ENCODE peak calls at places on chromosomes 13 and 19, in eight cellular contexts. D is Caco-2, H is AG09309, N is right lobe of liver, A is thoracic aorta, R is IMR-90, T is NB4, O is HFF-Myc. S is an unnamed sample.

GRCh38 chr19:6088677-6089063 is 21.6 kb downstream of the RFX2 start:
- DNase-seq in D (no peak), H (no peak), N (no peak), A (no peak), R (peak), T (peak), O (no peak), S (no peak)

GRCh38 chr19:43779820-43780219 is 953 bp downstream of the KCNN4 start:
- DNase-seq in D (no peak), H (no peak), N (no peak), A (no peak), R (no peak), T (peak), O (no peak), S (no peak)

GRCh38 chr19:10113592-10113963 is 2.1 kb downstream of the P2RY11 start:
- DNase-seq in D (no peak), H (no peak), N (no peak), A (no peak), R (no peak), T (no peak), O (no peak), S (no peak)

GRCh38 chr13:27005556-27005955 is 166.1 kb downstream of the USP12 start:
- DNase-seq in D (no peak), H (no peak), N (no peak), A (no peak), R (no peak), T (peak), O (no peak), S (peak)

GRCh38 chr19:13160557-13160956 is 10.3 kb downstream of the IER2 start:
- DNase-seq in D (no peak), H (no peak), N (no peak), A (no peak), R (peak), T (peak), O (no peak), S (peak)

GRCh38 chr19:55600336-55601028 is 394 bp downstream of the ZNF524 start:
- DNase-seq in D (no peak), H (no peak), N (no peak), A (no peak), R (peak), T (no peak), O (no peak), S (no peak)

GRCh38 chr19:47663911-47664771 is 49.1 kb upstream of the EHD2 start:
- DNase-seq in D (peak), H (peak), N (peak), A (peak), R (peak), T (peak), O (peak), S (peak)

GRCh38 chr19:19064811-19065745 is 1.3 kb downstream of the SLC25A42 start:
- DNase-seq in D (no peak), H (no peak), N (no peak), A (no peak), R (no peak), T (peak), O (no peak), S (no peak)

GRCh38 chr13:31409678-31410356 is 210.0 kb downstream of the B3GLCT start:
- DNase-seq in D (no peak), H (no peak), N (no peak), A (no peak), R (no peak), T (no peak), O (no peak), S (peak)

GRCh38 chr19:16889429-16889882 is 657 bp downstream of the F2RL3 start:
- DNase-seq in D (no peak), H (no peak), N (no peak), A (no peak), R (no peak), T (no peak), O (no peak), S (no peak)

GRCh38 chr19:33502991-33503790 is 18.4 kb downstream of the PEPD start:
- DNase-seq in D (no peak), H (no peak), N (peak), A (no peak), R (no peak), T (no peak), O (no peak), S (no peak)

GRCh38 chr19:45999653-46000121 is 4.4 kb downstream of the CCDC61 start:
- DNase-seq in D (no peak), H (no peak), N (no peak), A (no peak), R (peak), T (no peak), O (no peak), S (no peak)

GRCh38 chr19:751501-752341 is 809 bp downstream of the MISP start:
- DNase-seq in D (peak), H (peak), N (no peak), A (no peak), R (peak), T (peak), O (no peak), S (peak)

GRCh38 chr13:47413112-47413511 is 516.3 kb upstream of the HTR2A start:
- DNase-seq in D (no peak), H (no peak), N (no peak), A (no peak), R (peak), T (no peak), O (no peak), S (peak)

GRCh38 chr13:92487238-92487637 is 739.4 kb upstream of the GPC6 start:
- DNase-seq in D (no peak), H (no peak), N (no peak), A (no peak), R (no peak), T (no peak), O (no peak), S (no peak)

GRCh38 chr13:54660277-54660676 is 1631.7 kb downstream of the OLFM4 start:
- DNase-seq in D (no peak), H (no peak), N (no peak), A (no peak), R (no peak), T (no peak), O (no peak), S (no peak)

GRCh38 chr13:41502676-41503075 is 45.3 kb downstream of the RGCC start:
- DNase-seq in D (no peak), H (no peak), N (no peak), A (no peak), R (no peak), T (no peak), O (no peak), S (no peak)

GRCh38 chr13:44574466-44574855 is 1.7 kb downstream of the TSC22D1 start:
- DNase-seq in D (no peak), H (no peak), N (no peak), A (no peak), R (peak), T (no peak), O (no peak), S (no peak)

GRCh38 chr13:113860579-113861432 is 3.1 kb downstream of the GAS6 start:
- DNase-seq in D (peak), H (no peak), N (no peak), A (no peak), R (no peak), T (no peak), O (no peak), S (no peak)

GRCh38 chr19:36564391-36564790 is 8.7 kb downstream of the ZNF529 start:
- DNase-seq in D (no peak), H (no peak), N (no peak), A (no peak), R (no peak), T (no peak), O (no peak), S (no peak)

GRCh38 chr13:34162545-34162936 is 344.6 kb downstream of the RFC3 start:
- DNase-seq in D (no peak), H (peak), N (no peak), A (no peak), R (peak), T (no peak), O (peak), S (peak)

GRCh38 chr13:99417821-99418662 is 83.2 kb upstream of the TM9SF2 start:
- DNase-seq in D (no peak), H (no peak), N (peak), A (no peak), R (no peak), T (no peak), O (no peak), S (no peak)

GRCh38 chr19:35373492-35373891 is 2.6 kb downstream of the GPR42 start:
- DNase-seq in D (no peak), H (no peak), N (no peak), A (no peak), R (no peak), T (no peak), O (no peak), S (no peak)

GRCh38 chr13:47959468-47960088 is 41.5 kb downstream of the SUCLA2 start:
- DNase-seq in D (no peak), H (no peak), N (no peak), A (no peak), R (no peak), T (no peak), O (no peak), S (no peak)

GRCh38 chr13:112686364-112686763 is 3.5 kb upstream of the ATP11A start:
- DNase-seq in D (no peak), H (no peak), N (no peak), A (no peak), R (no peak), T (no peak), O (no peak), S (no peak)

GRCh38 chr13:98571955-98572662 is 4.8 kb downstream of the STK24 start:
- DNase-seq in D (no peak), H (peak), N (no peak), A (no peak), R (peak), T (no peak), O (peak), S (peak)

GRCh38 chr19:29622191-29623070 is 16.3 kb downstream of the POP4 start:
- DNase-seq in D (no peak), H (no peak), N (no peak), A (no peak), R (no peak), T (no peak), O (no peak), S (peak)

GRCh38 chr13:50085063-50085462 is 69.8 kb downstream of the KCNRG start:
- DNase-seq in D (peak), H (no peak), N (no peak), A (no peak), R (peak), T (peak), O (no peak), S (no peak)

GRCh38 chr19:38891791-38892190 is 7.6 kb downstream of the SIRT2 start:
- DNase-seq in D (no peak), H (no peak), N (no peak), A (no peak), R (no peak), T (no peak), O (no peak), S (no peak)

GRCh38 chr19:32638625-32639024 is 36.4 kb downstream of the ANKRD27 start:
- DNase-seq in D (no peak), H (no peak), N (no peak), A (no peak), R (no peak), T (no peak), O (no peak), S (no peak)

GRCh38 chr13:90414691-90415596 is 932.5 kb upstream of the MIR17HG start:
- DNase-seq in D (no peak), H (no peak), N (no peak), A (no peak), R (peak), T (peak), O (peak), S (peak)

GRCh38 chr13:44932850-44933251 is 56.4 kb downstream of the NUFIP1 start:
- DNase-seq in D (no peak), H (peak), N (no peak), A (no peak), R (peak), T (no peak), O (no peak), S (peak)

GRCh38 chr19:11196406-11197287 is 698 bp downstream of the KANK2 start:
- DNase-seq in D (peak), H (no peak), N (peak), A (no peak), R (peak), T (peak), O (no peak), S (peak)

DNA sequence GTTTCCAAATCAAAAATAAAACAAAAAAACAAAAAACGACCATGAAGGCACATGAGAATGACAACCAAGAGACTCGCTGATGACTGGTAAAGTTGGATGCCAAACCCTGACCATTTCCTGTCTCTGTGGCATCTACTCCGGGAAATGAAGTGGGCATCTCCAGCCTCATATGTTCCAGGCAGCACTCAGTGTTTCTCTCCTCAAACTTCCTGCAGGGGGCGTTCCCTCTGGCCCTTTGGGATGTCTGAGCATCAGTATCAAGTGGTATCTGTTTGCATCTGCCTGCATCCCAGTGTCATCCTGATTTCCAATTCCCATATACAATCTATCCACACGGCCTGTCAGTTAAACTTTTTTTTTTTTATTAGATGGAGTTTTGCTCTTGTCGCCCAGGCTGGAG is 9.8 kb upstream of the SIGLEC12 start:
- DNase-seq in D (no peak), H (no peak), N (no peak), A (no peak), R (no peak), T (peak), O (no peak), S (no peak)
- TF ChIP-seq CTCF in D (no peak), H (peak), N (no peak), A (no peak), R (no peak), T (peak), O (peak), S (peak)

DNA sequence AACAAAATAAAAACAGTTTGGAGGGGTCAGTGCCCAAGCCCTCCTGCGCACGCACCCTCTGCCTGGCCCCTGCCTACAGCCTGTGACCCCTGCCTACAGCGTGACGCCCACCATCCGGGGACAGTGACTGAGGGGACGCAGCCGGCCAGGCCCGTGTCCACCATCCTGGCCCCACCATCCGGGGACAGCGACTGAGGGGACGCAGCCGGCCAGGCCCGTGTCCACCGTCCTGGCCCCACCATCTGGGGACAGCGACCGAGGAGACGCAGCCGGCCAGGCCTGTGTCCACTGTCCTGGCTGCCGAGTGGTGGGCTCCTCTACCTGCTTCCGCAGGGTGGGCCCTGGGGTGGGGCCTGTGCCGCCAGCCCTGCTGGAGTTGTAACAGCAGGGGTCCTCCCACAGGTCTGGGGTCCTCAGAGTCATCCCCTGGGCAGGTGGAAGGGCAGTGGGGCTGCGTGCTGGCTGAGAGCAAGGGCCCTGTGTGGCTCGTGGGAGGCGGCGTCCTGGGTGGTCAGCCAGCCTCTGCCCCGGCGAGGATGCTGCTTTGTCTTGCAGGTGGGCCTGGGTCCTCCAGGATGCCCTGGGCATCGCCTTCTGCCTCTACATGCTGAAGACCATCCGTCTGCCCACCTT is 14.3 kb downstream of the SPPL2B start:
- DNase-seq in D (no peak), H (no peak), N (no peak), A (no peak), R (no peak), T (no peak), O (no peak), S (no peak)
- H3K4me3 ChIP-seq in D (no peak), H (no peak), N (no peak), A (no peak), R (no peak), T (no peak), O (no peak), S (no peak)

DNA sequence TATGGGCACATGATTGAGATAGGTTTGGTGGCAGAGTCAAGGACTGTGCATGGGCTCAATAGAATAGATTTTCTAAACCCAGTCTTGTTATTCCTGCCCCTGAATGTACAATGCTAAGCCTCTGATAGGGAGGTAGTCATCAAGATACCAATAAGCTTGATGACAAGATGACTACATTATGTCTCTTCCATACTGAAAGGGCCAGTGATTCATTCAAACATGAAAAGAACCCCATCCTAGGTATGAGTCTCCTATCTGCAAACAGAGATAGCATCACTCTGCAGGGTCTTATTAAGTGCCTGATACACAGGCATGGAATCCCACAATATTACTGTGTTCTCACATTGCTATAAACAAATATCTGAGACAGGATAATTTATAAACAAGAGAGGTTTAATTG is 40.3 kb upstream of the UFM1 start:
- DNase-seq in D (no peak), H (no peak), N (no peak), A (no peak), R (no peak), T (no peak), O (no peak), S (no peak)
- TF ChIP-seq CTCF in D (no peak), H (no peak), N (no peak), A (no peak), R (no peak), T (no peak), O (no peak), S (no peak)

DNA sequence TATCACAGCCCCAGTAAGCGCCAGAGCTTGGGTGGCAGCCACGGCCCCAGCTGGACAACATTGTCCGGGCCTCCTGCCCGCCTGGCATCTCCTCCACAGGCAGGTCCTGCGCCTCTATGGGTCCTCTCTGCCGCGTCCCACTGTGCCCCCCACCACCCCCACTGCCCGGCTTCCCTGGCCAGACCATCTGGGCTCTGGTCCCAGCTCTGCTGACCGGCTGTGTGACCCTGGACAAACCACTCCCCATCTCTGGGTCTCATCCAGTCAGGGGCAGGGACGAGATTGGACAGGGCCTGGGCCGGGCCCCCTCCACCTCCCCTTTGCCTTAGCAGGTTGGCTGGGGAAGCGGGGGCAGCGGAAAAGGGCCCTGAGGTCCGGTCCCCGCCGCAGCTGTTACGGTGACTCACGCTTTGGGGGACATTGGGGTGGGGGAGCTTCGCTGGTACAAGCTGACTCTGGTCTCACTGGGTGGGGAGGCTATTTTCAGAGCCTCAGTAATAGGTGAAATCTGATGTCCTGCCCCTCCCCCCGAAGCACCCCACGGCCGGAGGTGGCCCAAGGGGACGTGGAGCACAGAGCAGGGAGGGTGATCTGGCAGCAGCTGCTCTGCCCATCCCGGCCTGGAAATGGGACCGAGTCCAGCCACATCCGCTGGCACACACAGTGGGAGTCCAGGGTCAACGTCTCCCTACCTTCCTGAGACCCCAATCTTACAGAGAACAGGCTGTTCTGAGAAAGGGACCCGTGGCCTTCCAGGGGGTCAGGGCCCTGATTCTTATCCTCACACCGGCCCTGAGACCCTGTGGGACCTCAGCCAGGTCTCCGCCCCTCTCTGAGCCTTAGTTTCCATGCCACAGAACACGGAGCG is 9.1 kb downstream of the NFIC start:
- DNase-seq in D (no peak), H (no peak), N (peak), A (peak), R (peak), T (no peak), O (no peak), S (peak)
- H3K4me3 ChIP-seq in D (no peak), H (no peak), N (peak), A (peak), R (no peak), T (no peak), O (peak), S (peak)

GRCh38 chr13:53254495-53254894 is 225.9 kb downstream of the OLFM4 start:
- DNase-seq in D (peak), H (no peak), N (no peak), A (no peak), R (no peak), T (peak), O (no peak), S (no peak)

GRCh38 chr13:53249236-53249635 is 220.6 kb downstream of the OLFM4 start:
- DNase-seq in D (no peak), H (no peak), N (no peak), A (no peak), R (no peak), T (no peak), O (no peak), S (no peak)

GRCh38 chr13:53250977-53251376 is 222.4 kb downstream of the OLFM4 start:
- DNase-seq in D (no peak), H (no peak), N (no peak), A (no peak), R (no peak), T (no peak), O (no peak), S (no peak)

GRCh38 chr13:53255795-53256194 is 227.2 kb downstream of the OLFM4 start:
- DNase-seq in D (no peak), H (no peak), N (no peak), A (no peak), R (no peak), T (no peak), O (no peak), S (no peak)

DNA sequence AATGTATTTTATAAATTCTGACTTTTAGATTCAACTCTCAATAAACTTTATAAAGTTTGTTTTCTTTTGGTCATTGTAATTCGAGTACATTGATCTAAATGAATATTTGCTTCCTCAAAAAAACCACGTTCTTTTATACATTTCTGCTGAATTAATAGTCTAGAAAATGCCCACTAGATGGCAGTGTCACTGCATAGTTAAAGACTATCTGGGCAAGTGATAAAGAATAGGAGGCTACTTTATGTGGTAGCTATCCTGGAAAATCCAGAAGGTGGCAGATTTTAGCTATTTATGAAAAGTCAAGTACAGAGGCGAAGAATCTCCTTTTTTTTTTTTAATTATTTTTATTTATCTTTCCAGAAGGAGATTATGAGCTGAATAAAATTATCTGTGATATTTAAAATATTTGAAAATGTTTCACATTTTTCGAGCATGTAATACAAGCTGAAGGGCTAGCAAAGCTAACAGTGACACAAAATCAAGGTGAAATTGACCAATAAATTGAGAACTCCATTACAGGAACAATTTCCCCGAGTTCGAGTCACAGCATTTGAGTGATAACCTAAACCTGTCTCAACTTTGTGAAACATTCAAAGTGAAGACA is 221.8 kb downstream of the OLFM4 start:
- DNase-seq in D (peak), H (peak), N (no peak), A (no peak), R (peak), T (peak), O (peak), S (peak)
- TF ChIP-seq CTCF in D (peak), H (peak), N (peak), A (peak), R (peak), T (peak), O (peak), S (peak)

GRCh38 chr19:15195381-15195964 is 5.3 kb downstream of the NOTCH3 start:
- DNase-seq in D (peak), H (peak), N (no peak), A (peak), R (peak), T (peak), O (no peak), S (peak)
- H3K4me3 ChIP-seq in D (peak), H (peak), N (no peak), A (peak), R (peak), T (no peak), O (no peak), S (peak)

S was measured in AG10803.